ENCODE peak calls at places on chromosomes 16 and 17, in seven cellular contexts. M is H1, E is GM12892, H is K562, V is GM12878, A is HepG2, G is SK-N-SH. F is an unnamed sample.

GRCh38 chr17:333626-334396 is 18.8 kb downstream of the RPH3AL start:
- DNase-seq in M (no peak), E (no peak), H (no peak), V (no peak), A (no peak), G (peak; percentile 87), F (no peak)

GRCh38 chr17:7426896-7427488 is 1.6 kb downstream of the SPEM2 start:
- DNase-seq in M (no peak), E (no peak), H (no peak), V (no peak), A (no peak), G (no peak), F (no peak)

GRCh38 chr16:87431926-87432325 is 39.8 kb downstream of the MAP1LC3B start:
- DNase-seq in M (no peak), E (no peak), H (no peak), V (no peak), A (no peak), G (peak; percentile 52), F (no peak)

GRCh38 chr17:42272162-42272561 is 4.0 kb downstream of the STAT5B start:
- DNase-seq in M (no peak), E (no peak), H (no peak), V (no peak), A (no peak), G (no peak), F (no peak)

GRCh38 chr17:39208893-39209292 is 8.8 kb downstream of the RPL19 start:
- DNase-seq in M (no peak), E (peak; percentile 68), H (peak; percentile 59), V (no peak), A (no peak), G (no peak), F (peak; percentile 81)

GRCh38 chr16:4452674-4453073 is 21.8 kb downstream of the NMRAL1 start:
- DNase-seq in M (no peak), E (no peak), H (no peak), V (no peak), A (no peak), G (no peak), F (no peak)

GRCh38 chr16:52379551-52379950 is 167.4 kb downstream of the TOX3 start:
- DNase-seq in M (no peak), E (no peak), H (no peak), V (no peak), A (no peak), G (no peak), F (no peak)

GRCh38 chr16:1435921-1436697 is 5.2 kb downstream of the PERCC1 start:
- DNase-seq in M (no peak), E (no peak), H (peak; percentile 30), V (no peak), A (peak; percentile 51), G (no peak), F (no peak)

GRCh38 chr17:11212792-11213191 is 28.2 kb upstream of the SHISA6 start:
- DNase-seq in M (no peak), E (no peak), H (no peak), V (no peak), A (no peak), G (no peak), F (no peak)

GRCh38 chr17:73586921-73587680 is 57.1 kb downstream of the SDK2 start:
- DNase-seq in M (no peak), E (no peak), H (peak; percentile 53), V (no peak), A (peak; percentile 41), G (peak; percentile 90), F (no peak)

GRCh38 chr16:50103764-50104163 is 38.0 kb downstream of the HEATR3 start:
- DNase-seq in M (no peak), E (no peak), H (no peak), V (no peak), A (no peak), G (no peak), F (no peak)
- TF ChIP-seq TAF1 in M (no peak), E (no peak), H (no peak), V (no peak), A (no peak), G (no peak), F (no peak)

DNA sequence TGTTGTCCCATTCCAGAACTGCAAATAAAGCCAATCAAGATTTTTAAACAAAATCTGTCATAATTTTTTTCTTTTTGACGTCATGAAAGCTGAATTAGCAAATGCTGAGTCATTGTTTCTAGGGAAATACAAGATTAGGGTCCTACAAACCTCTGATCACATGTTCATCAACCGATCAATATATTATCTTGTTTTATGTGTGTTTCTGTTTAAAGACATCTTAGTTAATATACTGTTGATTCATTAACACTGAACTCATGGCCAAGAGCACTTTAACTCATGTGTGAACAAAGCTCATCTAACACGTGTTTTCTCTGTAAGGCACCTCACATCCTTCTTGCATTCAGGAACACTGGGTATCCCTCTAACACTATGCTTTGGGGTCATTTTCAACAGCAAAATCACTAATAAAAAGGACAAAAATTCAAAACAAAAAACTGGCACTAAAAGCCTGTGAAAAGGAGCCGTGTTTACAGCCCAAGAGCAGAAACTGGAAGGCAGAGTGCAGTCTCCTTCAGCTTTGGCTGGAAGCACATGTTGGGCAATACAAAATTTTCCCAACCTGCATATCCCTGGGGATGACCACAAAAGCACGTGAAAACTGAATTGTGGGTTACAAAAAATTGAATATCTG is 102.5 kb downstream of the PARN start:
- DNase-seq in M (no peak), E (no peak), H (peak; percentile 28), V (no peak), A (no peak), G (no peak), F (no peak)
- TF ChIP-seq POLR2AphosphoS5 in M (no peak), E (no peak), H (no peak), V (no peak), A (no peak), G (no peak), F (no peak)

DNA sequence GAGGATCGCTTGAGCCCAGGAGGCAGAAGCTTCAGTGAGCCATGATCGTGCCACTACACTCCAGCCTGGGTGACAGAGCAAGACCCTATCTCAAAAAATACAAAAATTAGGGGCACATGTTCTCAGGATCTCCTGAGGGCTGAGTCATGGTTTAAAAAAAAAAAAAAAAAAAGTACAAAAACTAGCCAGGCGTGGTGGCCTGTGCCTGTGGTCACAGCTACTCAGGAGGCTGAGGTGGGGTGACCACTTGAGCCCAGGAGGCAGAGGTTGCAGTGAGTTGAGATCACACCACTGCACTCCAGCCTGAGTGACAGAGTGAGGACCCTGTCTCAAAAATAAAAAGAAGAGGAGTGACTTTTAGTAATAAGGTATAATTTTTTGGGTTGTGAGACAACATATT is 16.9 kb downstream of the BLMH start:
- DNase-seq in M (no peak), E (no peak), H (no peak), V (no peak), A (no peak), G (no peak), F (no peak)
- TF ChIP-seq TAF1 in M (no peak), E (no peak), H (no peak), V (no peak), A (no peak), G (no peak), F (no peak)

GRCh38 chr17:45172541-45173286 is 11.0 kb downstream of the HEXIM2 start:
- DNase-seq in M (no peak), E (no peak), H (no peak), V (no peak), A (peak; percentile 97), G (peak; percentile 93), F (no peak)

GRCh38 chr17:45171338-45172231 is 9.9 kb downstream of the HEXIM2 start:
- DNase-seq in M (no peak), E (no peak), H (no peak), V (no peak), A (peak; percentile 94), G (no peak), F (no peak)

GRCh38 chr17:45170280-45170975 is 8.8 kb downstream of the HEXIM2 start:
- DNase-seq in M (no peak), E (no peak), H (no peak), V (no peak), A (no peak), G (no peak), F (no peak)

GRCh38 chr17:45172232-45172540 is 10.5 kb downstream of the HEXIM2 start:
- DNase-seq in M (no peak), E (no peak), H (no peak), V (no peak), A (no peak), G (no peak), F (no peak)

GRCh38 chr17:45170976-45171337 is 9.3 kb downstream of the HEXIM2 start:
- DNase-seq in M (no peak), E (no peak), H (no peak), V (no peak), A (no peak), G (peak; percentile 54), F (no peak)
- TF ChIP-seq POLR2AphosphoS5 in M (no peak), E (no peak), H (no peak), V (no peak), A (no peak), G (no peak), F (no peak)

GRCh38 chr17:77445030-77445907 is 304.5 kb downstream of the SEC14L1 start:
- DNase-seq in M (no peak), E (peak; percentile 72), H (no peak), V (peak; percentile 92), A (no peak), G (no peak), F (no peak)
- TF ChIP-seq TAF1 in M (no peak), E (no peak), H (no peak), V (peak; percentile 48), A (no peak), G (no peak), F (peak; percentile 7)

GRCh38 chr16:66696669-66697630 is at the start of gene CMTM4:
- DNase-seq in M (no peak), E (peak; percentile 87), H (peak; percentile 90), V (no peak), A (peak; percentile 68), G (peak; percentile 98), F (peak; percentile 93)
- TF ChIP-seq POLR2AphosphoS5 in M (peak; percentile 21), E (no peak), H (peak; percentile 44), V (no peak), A (no peak), G (no peak), F (no peak)

GRCh38 chr17:50210249-50211225 is 9.1 kb upstream of the COL1A1 start:
- DNase-seq in M (peak; percentile 81), E (no peak), H (peak; percentile 64), V (no peak), A (peak; percentile 77), G (peak; percentile 75), F (no peak)
- TF ChIP-seq TAF1 in M (peak; percentile 2), E (no peak), H (no peak), V (no peak), A (no peak), G (peak; percentile 57), F (no peak)